ENCODE peak calls at places on chromosome 14, in eight cellular contexts. One of them, this sample, is unnamed.

GRCh38 chr14:77097006-77097688 is 911 bp upstream of the CIPC start:
- DNase-seq in testis: no peak
- DNase-seq in upper lobe of right lung: no peak
- DNase-seq in pancreas: no peak
- DNase-seq in HepG2: peak; percentile 17
- DNase-seq in kidney: no peak
- DNase-seq in cardiac muscle cell: no peak
- DNase-seq in heart right ventricle: no peak
- DNase-seq in this sample: no peak

GRCh38 chr14:101584049-101584859 is 23.0 kb downstream of the DIO3 start:
- DNase-seq in testis: peak; percentile 76
- DNase-seq in pancreas: no peak
- DNase-seq in cardiac muscle cell: no peak
- DNase-seq in upper lobe of right lung: peak; percentile 54
- DNase-seq in HepG2: no peak
- DNase-seq in kidney: peak; percentile 82
- DNase-seq in heart right ventricle: peak; percentile 35
- DNase-seq in this sample: no peak

GRCh38 chr14:90355540-90356518 is 24.1 kb upstream of the NRDE2 start:
- DNase-seq in HepG2: peak; percentile 16
- DNase-seq in pancreas: no peak
- DNase-seq in heart right ventricle: no peak
- DNase-seq in cardiac muscle cell: no peak
- DNase-seq in kidney: no peak
- DNase-seq in upper lobe of right lung: no peak
- DNase-seq in testis: no peak
- DNase-seq in this sample: no peak

GRCh38 chr14:71143391-71144290 is 236.4 kb downstream of the PCNX1 start:
- DNase-seq in cardiac muscle cell: no peak
- DNase-seq in heart right ventricle: no peak
- DNase-seq in testis: no peak
- DNase-seq in kidney: no peak
- DNase-seq in HepG2: peak; percentile 85
- DNase-seq in pancreas: no peak
- DNase-seq in upper lobe of right lung: no peak
- DNase-seq in this sample: no peak

GRCh38 chr14:67883717-67884116 is 64.1 kb downstream of the RAD51B start:
- DNase-seq in heart right ventricle: no peak
- DNase-seq in HepG2: no peak
- DNase-seq in upper lobe of right lung: no peak
- DNase-seq in testis: no peak
- DNase-seq in pancreas: no peak
- DNase-seq in cardiac muscle cell: no peak
- DNase-seq in kidney: no peak
- DNase-seq in this sample: no peak

GRCh38 chr14:74572829-74573360 is 39.1 kb downstream of the LTBP2 start:
- DNase-seq in testis: no peak
- DNase-seq in heart right ventricle: no peak
- DNase-seq in pancreas: no peak
- DNase-seq in cardiac muscle cell: no peak
- DNase-seq in kidney: no peak
- DNase-seq in upper lobe of right lung: no peak
- DNase-seq in HepG2: no peak
- DNase-seq in this sample: no peak

GRCh38 chr14:76924363-76925151 is 98.3 kb downstream of the LRRC74A start:
- DNase-seq in cardiac muscle cell: no peak
- DNase-seq in upper lobe of right lung: no peak
- DNase-seq in testis: peak; percentile 83
- DNase-seq in heart right ventricle: no peak
- DNase-seq in kidney: no peak
- DNase-seq in HepG2: peak; percentile 36
- DNase-seq in pancreas: no peak
- DNase-seq in this sample: no peak

GRCh38 chr14:63787995-63788946 is 60.4 kb upstream of the SGPP1 start:
- DNase-seq in heart right ventricle: no peak
- DNase-seq in testis: no peak
- DNase-seq in HepG2: no peak
- DNase-seq in cardiac muscle cell: no peak
- DNase-seq in kidney: no peak
- DNase-seq in pancreas: no peak
- DNase-seq in upper lobe of right lung: no peak
- DNase-seq in this sample: no peak

GRCh38 chr14:88562831-88563686 is at the start of gene ZC3H14:
- DNase-seq in upper lobe of right lung: peak; percentile 93
- DNase-seq in testis: peak; percentile 88
- DNase-seq in HepG2: peak; percentile 77
- DNase-seq in kidney: peak; percentile 95
- DNase-seq in heart right ventricle: peak; percentile 91
- DNase-seq in cardiac muscle cell: peak; percentile 92
- DNase-seq in pancreas: peak; percentile 80
- DNase-seq in this sample: peak; percentile 87

GRCh38 chr14:51998348-51998747 is 9.0 kb downstream of the RTRAF start:
- DNase-seq in pancreas: no peak
- DNase-seq in kidney: no peak
- DNase-seq in testis: no peak
- DNase-seq in upper lobe of right lung: no peak
- DNase-seq in heart right ventricle: no peak
- DNase-seq in HepG2: no peak
- DNase-seq in cardiac muscle cell: no peak
- DNase-seq in this sample: no peak
- TF ChIP-seq CTCF in pancreas: no peak
- TF ChIP-seq CTCF in kidney: no peak
- TF ChIP-seq CTCF in testis: no peak
- TF ChIP-seq CTCF in upper lobe of right lung: no peak
- TF ChIP-seq CTCF in heart right ventricle: no peak
- TF ChIP-seq CTCF in HepG2: no peak
- TF ChIP-seq CTCF in cardiac muscle cell: no peak
- TF ChIP-seq CTCF in this sample: no peak

DNA sequence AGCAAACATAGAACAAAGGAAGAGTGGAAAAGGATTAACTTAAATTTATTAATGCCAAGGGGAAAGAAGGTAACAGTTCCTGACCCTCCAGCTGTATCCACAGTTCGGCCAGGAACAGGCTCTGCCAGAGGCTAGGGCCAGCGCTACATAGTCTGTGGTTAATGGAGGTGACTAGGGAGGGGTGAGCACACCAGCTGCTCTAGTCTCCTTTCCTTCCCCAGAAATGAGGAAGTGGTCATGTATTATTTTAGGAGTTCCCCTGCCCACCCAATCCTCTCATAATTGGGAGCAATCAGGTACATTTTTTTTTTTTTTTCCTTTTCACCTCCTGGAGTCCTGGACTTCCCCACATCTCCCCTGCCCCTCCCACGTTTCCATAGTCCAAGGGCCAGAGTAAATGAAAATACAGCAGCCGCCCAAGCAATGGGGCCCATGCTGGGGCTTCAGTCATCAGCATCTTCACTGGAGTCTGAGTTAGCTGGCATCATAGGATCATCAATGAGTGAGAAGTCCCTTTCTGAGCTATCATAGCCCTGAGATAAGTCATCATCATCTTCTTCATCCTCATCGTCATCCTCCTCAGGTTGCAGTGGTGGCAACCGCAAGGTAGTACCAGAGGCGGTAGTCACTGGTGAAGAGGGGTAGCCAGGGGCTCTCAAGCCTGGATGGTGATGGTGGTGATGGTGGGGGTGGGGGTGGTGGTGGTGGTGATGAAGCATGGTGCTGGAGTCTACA is 1.5 kb upstream of the SUPT16H start:
- DNase-seq in testis: no peak
- DNase-seq in cardiac muscle cell: no peak
- DNase-seq in pancreas: no peak
- DNase-seq in upper lobe of right lung: no peak
- DNase-seq in HepG2: no peak
- DNase-seq in heart right ventricle: no peak
- DNase-seq in kidney: no peak
- DNase-seq in this sample: no peak
- H3K27ac ChIP-seq in testis: peak overlapping the region; percentile 87
- H3K27ac ChIP-seq in cardiac muscle cell: peak overlapping the region; percentile 97
- H3K27ac ChIP-seq in pancreas: no peak overlapping the region
- H3K27ac ChIP-seq in upper lobe of right lung: peak overlapping the region; percentile 94
- H3K27ac ChIP-seq in HepG2: peak overlapping the region; percentile 92
- H3K27ac ChIP-seq in heart right ventricle: no peak overlapping the region
- H3K27ac ChIP-seq in kidney: no peak overlapping the region
- H3K27ac ChIP-seq in this sample: peak overlapping the region; percentile 91

DNA sequence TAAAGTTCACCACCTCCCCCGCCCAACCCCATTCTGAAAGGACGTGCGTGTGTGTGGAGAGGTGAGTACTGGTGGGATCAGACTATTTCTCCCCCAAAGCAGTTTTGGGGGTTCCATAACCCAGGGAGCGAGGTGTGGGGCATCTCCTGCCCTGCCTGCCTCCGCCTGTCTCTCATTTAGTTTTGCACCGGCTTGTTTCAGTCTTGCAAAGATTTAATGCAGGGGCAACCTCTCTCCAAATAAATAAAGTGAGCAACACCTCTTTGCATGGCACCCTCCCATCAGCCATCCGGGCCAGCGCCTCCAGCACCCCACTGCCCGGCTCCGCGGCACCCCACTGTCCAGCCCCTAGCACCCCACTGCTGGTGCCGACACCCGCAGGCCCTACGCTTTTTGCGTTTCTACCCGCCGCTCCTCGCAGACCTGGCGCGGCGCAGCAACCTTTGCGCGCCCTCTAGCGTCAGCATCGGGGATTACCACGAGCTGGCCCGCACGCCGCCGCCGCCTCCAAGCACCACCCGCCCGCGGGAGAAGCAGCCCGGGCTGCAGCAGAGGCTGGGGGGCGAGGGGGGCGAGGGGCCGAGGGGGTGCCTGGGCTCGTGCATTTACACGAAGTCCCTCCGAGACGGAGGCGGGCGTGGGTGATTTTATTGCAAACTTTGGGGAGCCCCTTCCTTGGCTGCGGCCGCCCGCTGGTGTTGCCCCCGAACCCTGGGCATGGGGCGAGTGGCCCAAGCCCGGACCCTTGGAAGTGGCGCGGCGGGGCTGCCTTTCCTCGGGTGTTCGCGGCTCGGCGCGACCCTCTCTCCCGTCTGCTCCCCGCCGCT is 55.8 kb upstream of the VRK1 start:
- DNase-seq in kidney: peak; percentile 83
- DNase-seq in upper lobe of right lung: peak; percentile 84
- DNase-seq in HepG2: no peak
- DNase-seq in testis: peak; percentile 79
- DNase-seq in pancreas: peak; percentile 34
- DNase-seq in heart right ventricle: peak; percentile 65
- DNase-seq in cardiac muscle cell: peak; percentile 69
- DNase-seq in this sample: peak; percentile 78
- H3K4me3 ChIP-seq in kidney: peak overlapping the region; percentile 49
- H3K4me3 ChIP-seq in upper lobe of right lung: peak overlapping the region; percentile 38
- H3K4me3 ChIP-seq in HepG2: peak overlapping the region; percentile 43
- H3K4me3 ChIP-seq in testis: peak overlapping the region; percentile 31
- H3K4me3 ChIP-seq in pancreas: peak overlapping the region; percentile 22
- H3K4me3 ChIP-seq in heart right ventricle: peak overlapping the region; percentile 41
- H3K4me3 ChIP-seq in cardiac muscle cell: peak overlapping the region; percentile 12
- H3K4me3 ChIP-seq in this sample: peak overlapping the region; percentile 39

GRCh38 chr14:31326111-31326510 is 94.2 kb downstream of the HEATR5A start:
- DNase-seq in upper lobe of right lung: no peak
- DNase-seq in HepG2: peak; percentile 26
- DNase-seq in kidney: no peak
- DNase-seq in heart right ventricle: no peak
- DNase-seq in testis: no peak
- DNase-seq in cardiac muscle cell: no peak
- DNase-seq in pancreas: no peak
- DNase-seq in this sample: no peak
- TF ChIP-seq CTCF in upper lobe of right lung: no peak
- TF ChIP-seq CTCF in HepG2: peak; percentile 59
- TF ChIP-seq CTCF in kidney: no peak
- TF ChIP-seq CTCF in heart right ventricle: no peak
- TF ChIP-seq CTCF in testis: no peak
- TF ChIP-seq CTCF in cardiac muscle cell: no peak
- TF ChIP-seq CTCF in pancreas: no peak
- TF ChIP-seq CTCF in this sample: no peak